ENCODE peak calls at places on chromosomes 1 and 21, in six cellular contexts. Z is lower leg skin, Y is tibial artery, O is fibroblast of lung, L is testis, J is GM12865. U is an unnamed sample.

GRCh38 chr1:211036701-211037494 is 97.0 kb downstream of the KCNH1 start:
- DNase-seq in Z (no peak), Y (no peak), O (peak; percentile 97), L (no peak), J (no peak), U (no peak)

GRCh38 chr1:173536254-173536653 is 59.1 kb downstream of the PRDX6 start:
- DNase-seq in Z (no peak), Y (no peak), O (no peak), L (no peak), J (no peak), U (no peak)

GRCh38 chr1:160022330-160023310 is 9.2 kb downstream of the PIGM start:
- DNase-seq in Z (no peak), Y (no peak), O (no peak), L (no peak), J (no peak), U (no peak)

GRCh38 chr21:33789697-33790096 is 125.9 kb downstream of the ATP5PO start:
- DNase-seq in Z (no peak), Y (no peak), O (peak; percentile 45), L (no peak), J (no peak), U (no peak)

GRCh38 chr1:30783244-30783915 is 25.8 kb upstream of the LAPTM5 start:
- DNase-seq in Z (no peak), Y (peak; percentile 80), O (no peak), L (no peak), J (no peak), U (no peak)

GRCh38 chr1:212610575-212610967 is 2.0 kb downstream of the ATF3 start:
- DNase-seq in Z (no peak), Y (no peak), O (no peak), L (no peak), J (no peak), U (no peak)

GRCh38 chr1:208179850-208180416 is 64.3 kb downstream of the PLXNA2 start:
- DNase-seq in Z (no peak), Y (no peak), O (no peak), L (no peak), J (no peak), U (no peak)

GRCh38 chr1:51341876-51342496 is 11.6 kb upstream of the TTC39A start:
- DNase-seq in Z (no peak), Y (no peak), O (no peak), L (no peak), J (peak; percentile 58), U (no peak)

GRCh38 chr1:58805716-58806571 is 22.1 kb upstream of the JUN start:
- DNase-seq in Z (no peak), Y (no peak), O (no peak), L (no peak), J (peak; percentile 84), U (no peak)

GRCh38 chr21:27885296-27885711 is 918.4 kb upstream of the ADAMTS5 start:
- DNase-seq in Z (no peak), Y (no peak), O (no peak), L (no peak), J (no peak), U (no peak)

GRCh38 chr1:1399187-1399869 is at the start of gene CCNL2:
- DNase-seq in Z (peak; percentile 100), Y (peak; percentile 99), O (peak; percentile 97), L (peak; percentile 98), J (peak; percentile 100), U (peak; percentile 99)

GRCh38 chr1:15684042-15684461 is at the start of gene PLEKHM2:
- DNase-seq in Z (peak; percentile 89), Y (no peak), O (peak; percentile 40), L (no peak), J (peak; percentile 71), U (peak; percentile 69)

GRCh38 chr21:44405948-44406872 is 49.1 kb upstream of the LRRC3 start:
- DNase-seq in Z (peak; percentile 67), Y (no peak), O (peak; percentile 40), L (peak; percentile 9), J (no peak), U (no peak)

GRCh38 chr21:42069327-42069726 is 1.8 kb upstream of the UMODL1 start:
- DNase-seq in Z (no peak), Y (no peak), O (no peak), L (no peak), J (no peak), U (no peak)

GRCh38 chr1:27496604-27497155 is 6.7 kb upstream of the WASF2 start:
- DNase-seq in Z (peak; percentile 74), Y (peak; percentile 72), O (peak; percentile 39), L (peak; percentile 54), J (no peak), U (peak; percentile 59)

GRCh38 chr1:208988811-208989222 is 594.7 kb upstream of the CAMK1G start:
- DNase-seq in Z (no peak), Y (no peak), O (peak; percentile 59), L (no peak), J (peak; percentile 77), U (no peak)

GRCh38 chr1:150110066-150110465 is 39.6 kb upstream of the PLEKHO1 start:
- DNase-seq in Z (no peak), Y (no peak), O (no peak), L (no peak), J (no peak), U (no peak)

GRCh38 chr1:23910553-23911246 is 2.5 kb downstream of the CNR2 start:
- DNase-seq in Z (no peak), Y (no peak), O (no peak), L (no peak), J (peak; percentile 93), U (no peak)
- TF ChIP-seq CTCF in Z (no peak), Y (no peak), O (no peak), L (no peak), J (no peak), U (no peak)

GRCh38 chr1:85047144-85047471 is 1.2 kb downstream of the MCOLN3 start:
- DNase-seq in Z (no peak), Y (no peak), O (no peak), L (no peak), J (no peak), U (no peak)
- TF ChIP-seq CTCF in Z (no peak), Y (no peak), O (no peak), L (no peak), J (no peak), U (no peak)

GRCh38 chr1:243712242-243712641 is 137.8 kb downstream of the AKT3 start:
- DNase-seq in Z (no peak), Y (no peak), O (no peak), L (no peak), J (no peak), U (no peak)

GRCh38 chr1:243710467-243710866 is 139.6 kb downstream of the AKT3 start:
- DNase-seq in Z (no peak), Y (no peak), O (no peak), L (no peak), J (no peak), U (no peak)

GRCh38 chr1:243706563-243706962 is 143.5 kb downstream of the AKT3 start:
- DNase-seq in Z (no peak), Y (no peak), O (no peak), L (no peak), J (no peak), U (no peak)

GRCh38 chr1:243705585-243705984 is 144.5 kb downstream of the AKT3 start:
- DNase-seq in Z (no peak), Y (no peak), O (no peak), L (no peak), J (no peak), U (no peak)

DNA sequence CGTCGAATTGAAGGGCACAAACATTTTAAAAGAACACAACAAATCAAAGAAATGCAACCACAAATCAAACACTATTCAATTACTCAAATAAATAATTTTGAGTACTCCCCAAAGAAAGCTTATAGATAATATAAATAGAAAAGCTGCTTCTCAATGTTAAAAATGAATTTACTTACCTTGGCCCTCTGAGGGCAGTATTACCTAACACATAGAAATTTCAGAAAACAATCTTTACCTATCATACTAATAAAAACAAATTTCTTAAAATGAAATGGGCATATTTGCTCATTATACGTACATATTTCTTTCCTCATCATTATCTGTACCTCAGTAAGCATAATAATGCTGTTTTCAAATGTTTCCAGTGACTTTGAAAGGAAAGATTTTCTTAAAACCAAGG is 141.8 kb downstream of the AKT3 start:
- DNase-seq in Z (no peak), Y (no peak), O (no peak), L (no peak), J (peak; percentile 12), U (no peak)
- TF ChIP-seq CTCF in Z (no peak), Y (peak; percentile 10), O (no peak), L (no peak), J (peak; percentile 12), U (no peak)

GRCh38 chr1:94544706-94545490 is 3.3 kb upstream of the F3 start:
- DNase-seq in Z (no peak), Y (no peak), O (peak; percentile 85), L (no peak), J (no peak), U (no peak)
- TF ChIP-seq CTCF in Z (no peak), Y (no peak), O (peak; percentile 38), L (no peak), J (no peak), U (no peak)

GRCh38 chr1:85692730-85693314 is 15.4 kb downstream of the ZNHIT6 start:
- DNase-seq in Z (no peak), Y (no peak), O (peak; percentile 56), L (no peak), J (no peak), U (no peak)
- TF ChIP-seq CTCF in Z (no peak), Y (peak; percentile 61), O (peak; percentile 42), L (no peak), J (peak; percentile 11), U (no peak)

GRCh38 chr1:230220478-230220877 is 153.4 kb downstream of the GALNT2 start:
- DNase-seq in Z (no peak), Y (no peak), O (no peak), L (no peak), J (no peak), U (no peak)
- TF ChIP-seq CTCF in Z (no peak), Y (no peak), O (no peak), L (no peak), J (no peak), U (no peak)